ENCODE peak calls at places on chromosomes 4 and X, in eight cellular contexts. W is GM20000; O is CD8-positive, alpha-beta T cell; C is foreskin keratinocyte; R is activated B cell treated with CpG ODN at 0.5 μM for 24 hours; N is HFF-Myc; M is lower leg skin; B is A549. L is an unnamed sample.

GRCh38 chrX:118062048-118062789 is 54.4 kb downstream of the KLHL13 start:
- DNase-seq in O (no peak), W (no peak), R (no peak), N (no peak), C (no peak), B (no peak), M (no peak), L (no peak)

GRCh38 chr4:140533951-140534480 is 10.0 kb downstream of the ELMOD2 start:
- DNase-seq in O (no peak), N (no peak), B (no peak), W (no peak), R (no peak), C (peak), M (no peak), L (no peak)

GRCh38 chrX:19810809-19811208 is 76.6 kb downstream of the SH3KBP1 start:
- DNase-seq in W (no peak), B (no peak), M (no peak), N (no peak), R (no peak), O (no peak), C (no peak), L (no peak)

GRCh38 chr4:86338989-86339388 is 20.9 kb downstream of the MAPK10 start:
- DNase-seq in R (no peak), B (peak), O (no peak), N (peak), C (peak), W (no peak), M (no peak), L (no peak)

GRCh38 chr4:141244419-141244818 is 23.7 kb downstream of the ZNF330 start:
- DNase-seq in R (no peak), M (no peak), B (no peak), O (no peak), C (no peak), N (no peak), W (no peak), L (no peak)

GRCh38 chr4:40909363-40909876 is 159.7 kb downstream of the NSUN7 start:
- DNase-seq in M (no peak), B (no peak), C (peak), O (no peak), N (peak), W (no peak), R (no peak), L (no peak)

GRCh38 chr4:78569291-78569821 is 17.8 kb downstream of the ANXA3 start:
- DNase-seq in O (no peak), N (no peak), R (no peak), M (no peak), C (peak), B (peak), W (no peak), L (no peak)

GRCh38 chrX:1072637-1073377 is 139.6 kb downstream of the CRLF2 start:
- DNase-seq in W (no peak), C (no peak), B (no peak), M (no peak), N (no peak), R (no peak), O (no peak), L (no peak)

GRCh38 chrX:139862208-139862607 is 70.6 kb downstream of the ATP11C start:
- DNase-seq in R (no peak), C (no peak), M (no peak), W (no peak), O (no peak), B (no peak), N (no peak), L (no peak)

GRCh38 chrX:129682979-129683378 is 28.2 kb upstream of the APLN start:
- DNase-seq in C (no peak), R (no peak), M (no peak), N (no peak), O (no peak), B (no peak), W (no peak), L (no peak)

GRCh38 chrX:129679856-129680255 is 25.1 kb upstream of the APLN start:
- DNase-seq in R (no peak), W (no peak), B (no peak), O (no peak), C (peak), N (no peak), M (no peak), L (no peak)

GRCh38 chrX:129678881-129679195 is 24.1 kb upstream of the APLN start:
- DNase-seq in M (no peak), R (no peak), N (no peak), B (no peak), O (no peak), C (no peak), W (no peak), L (no peak)

GRCh38 chrX:129678176-129678880 is 23.6 kb upstream of the APLN start:
- DNase-seq in O (peak), M (no peak), W (peak), B (peak), C (no peak), R (peak), N (no peak), L (no peak)
- TF ChIP-seq CTCF in O (peak), M (no peak), W (peak), B (peak), C (peak), R (no peak), N (no peak), L (peak)

GRCh38 chrX:50211510-50211909 is 6.9 kb downstream of the CCNB3 start:
- DNase-seq in B (peak), N (no peak), C (no peak), W (no peak), R (no peak), M (peak), O (no peak), L (no peak)
- TF ChIP-seq CTCF in B (peak), N (peak), C (peak), W (no peak), R (no peak), M (no peak), O (no peak), L (peak)

GRCh38 chr4:48016141-48017107 is at the start of the genes CNGA1 and NIPAL1:
- DNase-seq in C (peak), O (peak), M (peak), B (peak), R (peak), W (peak), N (no peak), L (no peak)
- TF ChIP-seq CTCF in C (peak), O (no peak), M (no peak), B (peak), R (no peak), W (peak), N (peak), L (no peak)

DNA sequence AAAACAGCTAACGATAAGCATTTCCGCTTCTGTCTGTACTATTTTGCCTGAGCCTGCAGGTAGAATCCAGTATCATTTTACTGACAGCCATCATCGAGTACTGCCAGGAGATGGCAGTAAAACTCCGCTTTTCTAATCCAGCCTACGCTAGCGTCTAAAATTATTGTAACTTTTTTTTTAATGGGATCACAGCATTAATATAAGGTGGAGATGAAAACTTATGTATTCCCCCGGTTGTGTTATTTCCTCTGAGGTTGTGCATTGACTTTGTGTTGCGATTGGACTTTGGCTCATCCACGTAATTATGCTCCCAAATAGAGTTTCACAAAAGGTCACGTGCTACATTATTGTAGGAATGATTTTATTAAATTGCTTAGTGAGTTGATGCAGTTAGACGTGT is 248.1 kb downstream of the C4orf33 start:
- DNase-seq in M (no peak), O (no peak), R (no peak), N (no peak), W (peak), B (peak), C (no peak), L (no peak)
- TF ChIP-seq CTCF in M (no peak), O (no peak), R (no peak), N (peak), W (peak), B (peak), C (peak), L (peak)

GRCh38 chr4:2306773-2307410 is 45.0 kb upstream of the MXD4 start:
- DNase-seq in R (no peak), W (no peak), B (no peak), M (no peak), C (no peak), N (no peak), O (no peak), L (no peak)
- TF ChIP-seq CTCF in R (no peak), W (no peak), B (no peak), M (no peak), C (no peak), N (no peak), O (no peak), L (no peak)

GRCh38 chr4:153345011-153345981 is 808 bp downstream of the MND1 start:
- DNase-seq in B (peak), C (peak), N (no peak), R (peak), W (peak), O (peak), M (no peak), L (no peak)

GRCh38 chr4:153347117-153347516 is 2.6 kb downstream of the MND1 start:
- DNase-seq in W (no peak), M (no peak), N (no peak), C (no peak), O (no peak), R (no peak), B (no peak), L (no peak)

GRCh38 chr4:153348006-153348405 is 3.5 kb downstream of the MND1 start:
- DNase-seq in C (no peak), B (no peak), O (no peak), W (peak), R (no peak), M (no peak), N (no peak), L (no peak)

GRCh38 chr4:153346031-153346430 is 1.5 kb downstream of the MND1 start:
- DNase-seq in M (no peak), W (no peak), B (no peak), C (no peak), R (no peak), N (no peak), O (no peak), L (no peak)

GRCh38 chr4:153346563-153346962 is 2.1 kb downstream of the MND1 start:
- DNase-seq in W (no peak), R (no peak), C (no peak), M (no peak), B (no peak), N (no peak), O (no peak), L (no peak)
- TF ChIP-seq CTCF in W (no peak), R (no peak), C (no peak), M (no peak), B (no peak), N (peak), O (no peak), L (no peak)

GRCh38 chr4:117085185-117085701 is at the start of gene TRAM1L1:
- DNase-seq in R (no peak), O (no peak), W (peak), N (peak), B (peak), M (peak), C (peak), L (peak)
- TF ChIP-seq CTCF in R (no peak), O (no peak), W (no peak), N (no peak), B (no peak), M (no peak), C (peak), L (no peak)

L was measured in CD14-positive monocyte.